ENCODE peak calls at places on chromosomes 12 and 14, in four cellular contexts. O, T, Y and F are unnamed samples.

GRCh38 chr12:15629761-15630160 is 159.4 kb downstream of the EPS8 start:
- DNase-seq in T (no peak), O (no peak), Y (no peak), F (no peak)

GRCh38 chr12:58607805-58608204 is 312.5 kb downstream of the LRIG3 start:
- DNase-seq in O (no peak), Y (no peak), T (no peak), F (no peak)

GRCh38 chr14:81269100-81269978 is 48.6 kb upstream of the GTF2A1 start:
- DNase-seq in T (peak), O (peak), Y (peak), F (peak)

GRCh38 chr12:96170762-96171161 is 23.4 kb upstream of the ELK3 start:
- DNase-seq in Y (no peak), O (no peak), T (no peak), F (no peak)

GRCh38 chr12:78210894-78211302 is 380.2 kb downstream of the NAV3 start:
- DNase-seq in O (no peak), T (no peak), Y (no peak), F (no peak)

GRCh38 chr12:63821781-63822251 is 22.7 kb upstream of the SRGAP1 start:
- DNase-seq in Y (no peak), O (no peak), T (no peak), F (no peak)

GRCh38 chr12:54977155-54977554 is 7.4 kb downstream of the TESPA1 start:
- DNase-seq in Y (no peak), T (no peak), O (no peak), F (no peak)

GRCh38 chr12:124402281-124403066 is 107.6 kb downstream of the RFLNA start:
- DNase-seq in Y (no peak), T (no peak), O (no peak), F (no peak)

GRCh38 chr12:116532986-116533342 is 26.2 kb upstream of the MAP1LC3B2 start:
- DNase-seq in Y (no peak), T (no peak), O (no peak), F (no peak)

GRCh38 chr12:25712169-25712568 is 159.1 kb upstream of the LMNTD1 start:
- DNase-seq in Y (no peak), T (no peak), O (no peak), F (no peak)

GRCh38 chr14:56412453-56413434 is 166.9 kb upstream of the TMEM260 start:
- DNase-seq in O (no peak), T (no peak), Y (no peak), F (peak)
- TF ChIP-seq EZH2 in O (no peak), T (no peak), Y (no peak), F (no peak)

GRCh38 chr14:89040438-89041244 is 216.2 kb downstream of the TTC8 start:
- DNase-seq in O (peak), T (peak), Y (peak), F (peak)
- TF ChIP-seq POLR2AphosphoS5 in O (peak), T (peak), Y (no peak), F (no peak)

GRCh38 chr14:96362965-96363750 is at the start of the genes ATG2B and GSKIP:
- DNase-seq in T (peak), Y (peak), O (peak), F (peak)
- TF ChIP-seq EZH2 in T (no peak), Y (no peak), O (no peak), F (no peak)

GRCh38 chr14:103528158-103528511 is 861 bp upstream of the TRMT61A start:
- DNase-seq in T (no peak), Y (no peak), O (no peak), F (no peak)

GRCh38 chr14:103530390-103530789 is 1.4 kb downstream of the TRMT61A start:
- DNase-seq in Y (peak), T (no peak), O (no peak), F (no peak)

GRCh38 chr14:103530831-103531230 is 1.8 kb downstream of the TRMT61A start:
- DNase-seq in T (no peak), Y (no peak), O (no peak), F (no peak)

GRCh38 chr14:103528512-103529382 is at the start of gene TRMT61A:
- DNase-seq in T (peak), O (peak), Y (peak), F (no peak)

DNA sequence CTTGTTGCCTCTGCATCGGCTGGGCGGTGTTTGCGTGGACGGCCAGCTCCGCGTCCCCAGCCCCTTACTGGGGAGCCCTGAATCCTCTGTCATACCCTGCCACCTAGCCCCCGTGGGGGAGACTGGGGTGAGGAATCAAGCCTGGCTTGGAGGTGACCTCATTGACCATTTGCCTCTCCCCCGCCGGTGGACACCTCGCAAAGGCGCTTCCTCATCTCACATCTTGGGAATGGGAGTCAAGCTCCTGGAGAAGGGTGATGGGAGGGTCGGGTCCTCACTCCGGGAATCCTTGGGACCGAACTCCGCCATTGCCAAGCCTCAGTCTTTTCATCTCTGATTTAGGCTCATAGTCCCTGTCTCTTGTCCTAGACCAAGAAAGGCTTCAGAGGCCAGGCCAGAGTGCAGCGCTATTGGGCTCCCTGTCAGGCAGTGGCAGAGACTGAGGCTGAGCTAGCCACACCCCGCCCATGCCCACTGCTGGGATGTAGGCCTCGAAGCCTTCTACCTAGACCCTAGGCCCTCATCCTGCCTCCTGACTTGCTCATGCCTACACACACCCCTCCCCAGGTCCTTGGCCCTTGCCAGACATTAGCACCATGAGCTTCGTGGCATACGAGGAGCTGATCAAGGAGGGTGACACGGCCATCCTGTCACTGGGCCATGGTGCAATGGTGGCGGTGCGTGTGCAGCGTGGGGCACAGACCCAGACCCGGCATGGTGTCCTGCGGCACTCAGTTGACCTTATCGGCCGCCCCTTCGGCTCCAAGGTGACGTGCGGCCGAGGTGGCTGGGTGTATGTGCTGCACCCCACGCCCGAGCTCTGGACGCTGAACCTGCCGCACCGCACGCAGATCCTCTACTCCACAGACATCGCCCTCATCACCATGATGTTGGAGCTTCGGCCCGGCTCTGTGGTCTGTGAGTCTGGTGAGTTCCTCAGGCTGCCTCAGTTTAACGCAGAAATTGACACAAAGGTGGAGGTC is 678 bp downstream of the TRMT61A start:
- DNase-seq in O (no peak), T (no peak), Y (no peak), F (no peak)
- TF ChIP-seq POLR2AphosphoS5 in O (no peak), T (no peak), Y (no peak), F (no peak)

DNA sequence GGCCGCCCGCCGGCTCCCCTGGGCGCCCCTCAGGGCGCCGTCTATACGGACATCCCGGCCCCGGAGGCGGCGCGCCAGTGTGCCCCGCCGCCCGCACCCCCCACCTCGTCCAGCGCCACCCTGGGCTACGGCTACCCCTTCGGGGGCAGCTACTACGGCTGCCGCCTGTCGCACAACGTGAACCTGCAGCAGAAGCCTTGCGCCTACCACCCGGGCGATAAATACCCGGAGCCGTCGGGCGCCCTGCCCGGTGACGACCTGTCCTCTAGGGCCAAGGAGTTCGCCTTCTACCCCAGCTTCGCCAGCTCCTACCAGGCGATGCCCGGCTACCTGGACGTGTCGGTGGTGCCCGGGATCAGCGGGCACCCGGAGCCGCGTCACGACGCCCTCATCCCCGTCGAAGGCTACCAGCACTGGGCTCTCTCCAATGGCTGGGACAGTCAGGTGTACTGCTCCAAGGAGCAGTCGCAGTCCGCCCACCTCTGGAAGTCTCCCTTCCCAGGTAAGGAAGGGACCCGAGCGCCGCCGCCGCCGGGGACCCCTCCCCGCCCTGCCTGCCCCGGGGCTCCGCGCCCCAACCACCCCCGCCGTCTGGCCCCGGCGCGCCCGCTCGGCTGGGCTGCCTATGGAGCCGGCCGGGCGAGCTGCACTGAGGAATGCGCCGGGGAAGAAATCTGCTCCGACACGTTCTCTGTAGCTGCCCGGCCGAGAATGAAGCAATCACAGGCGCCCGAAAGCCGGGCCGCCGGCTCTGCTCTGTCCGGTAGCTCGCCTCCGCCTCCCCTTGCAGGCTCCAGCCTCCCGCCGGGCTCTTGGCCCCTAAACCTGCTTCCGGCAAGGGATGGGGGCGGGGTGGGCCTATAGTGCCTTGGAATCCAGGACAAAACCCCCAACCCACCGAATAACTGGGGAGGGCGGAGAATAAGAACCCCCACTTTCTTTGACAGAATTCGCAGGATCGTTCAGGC is 794 bp downstream of the HOXC13 start:
- DNase-seq in O (no peak), Y (no peak), T (peak), F (no peak)
- TF ChIP-seq EZH2 in O (no peak), Y (no peak), T (no peak), F (no peak)

GRCh38 chr14:42391146-42391821 is 784.6 kb downstream of the LRFN5 start:
- DNase-seq in T (no peak), Y (no peak), O (no peak), F (no peak)
- TF ChIP-seq POLR2AphosphoS5 in T (no peak), Y (no peak), O (no peak), F (no peak)

GRCh38 chr12:120709976-120710804 is at the start of gene UNC119B:
- DNase-seq in Y (peak), O (no peak), T (no peak), F (no peak)
- TF ChIP-seq EZH2 in Y (no peak), O (no peak), T (no peak), F (no peak)